ENCODE peak calls at places on chromosomes 2 and 18, in six cellular contexts. T is A673, F is glutamatergic neuron, H is gastrocnemius medialis, C is activated B cell treated with CpG ODN at 0.5 μM for 24 hours, Y is H1. I is an unnamed sample.

GRCh38 chr2:204691911-204692510 is 146.7 kb downstream of the PARD3B start:
- DNase-seq in F (no peak), T (peak), H (peak), C (no peak), Y (no peak), I (no peak)

GRCh38 chr2:78750219-78750618 is 275.3 kb upstream of the REG3G start:
- DNase-seq in F (no peak), H (no peak), T (no peak), C (no peak), Y (no peak), I (no peak)

GRCh38 chr2:109304731-109305470 is 175.9 kb downstream of the SH3RF3 start:
- DNase-seq in F (no peak), T (no peak), Y (no peak), H (no peak), C (no peak), I (no peak)

GRCh38 chr18:57864615-57865121 is 61.6 kb upstream of the ATP8B1 start:
- DNase-seq in F (no peak), C (no peak), H (no peak), T (no peak), Y (no peak), I (no peak)

GRCh38 chr2:33378551-33379220 is 97.8 kb upstream of the RASGRP3 start:
- DNase-seq in F (no peak), T (peak), Y (no peak), C (no peak), H (no peak), I (no peak)

GRCh38 chr18:3513481-3513880 is 63.5 kb downstream of the TGIF1 start:
- DNase-seq in Y (no peak), T (no peak), C (no peak), F (no peak), H (no peak), I (no peak)

GRCh38 chr2:70897977-70898226 is 37.8 kb upstream of the ATP6V1B1 start:
- DNase-seq in T (no peak), Y (no peak), C (no peak), H (no peak), F (no peak), I (no peak)

GRCh38 chr2:230721712-230722111 is 9.1 kb downstream of the CAB39 start:
- DNase-seq in H (no peak), Y (no peak), T (no peak), C (no peak), F (no peak), I (no peak)

GRCh38 chr2:175806570-175806969 is 195.5 kb downstream of the LNPK start:
- DNase-seq in T (no peak), Y (no peak), C (no peak), F (no peak), H (no peak), I (no peak)

GRCh38 chr2:233799716-233800115 is 21.6 kb downstream of the MROH2A start:
- DNase-seq in C (no peak), F (no peak), H (no peak), T (no peak), Y (no peak), I (no peak)

GRCh38 chr18:69538849-69539248 is 138.2 kb downstream of the DOK6 start:
- DNase-seq in F (no peak), Y (no peak), C (no peak), H (no peak), T (no peak), I (no peak)

GRCh38 chr2:175941699-175942098 is 60.4 kb downstream of the LNPK start:
- DNase-seq in C (no peak), H (no peak), T (no peak), Y (no peak), F (no peak), I (no peak)

GRCh38 chr2:237702439-237703397 is 75.3 kb downstream of the LRRFIP1 start:
- DNase-seq in Y (no peak), C (no peak), H (no peak), F (no peak), T (peak), I (no peak)

GRCh38 chr2:3738454-3738853 is 35.1 kb downstream of the DCDC2C start:
- DNase-seq in T (peak), Y (no peak), C (no peak), F (peak), H (no peak), I (no peak)
- TF ChIP-seq CTCF in T (peak), Y (peak), C (no peak), F (no peak), H (no peak), I (no peak)

GRCh38 chr2:234818937-234819336 is 132.9 kb upstream of the SH3BP4 start:
- DNase-seq in C (no peak), Y (no peak), F (no peak), H (no peak), T (no peak), I (no peak)
- TF ChIP-seq CTCF in C (no peak), Y (peak), F (no peak), H (no peak), T (peak), I (no peak)

DNA sequence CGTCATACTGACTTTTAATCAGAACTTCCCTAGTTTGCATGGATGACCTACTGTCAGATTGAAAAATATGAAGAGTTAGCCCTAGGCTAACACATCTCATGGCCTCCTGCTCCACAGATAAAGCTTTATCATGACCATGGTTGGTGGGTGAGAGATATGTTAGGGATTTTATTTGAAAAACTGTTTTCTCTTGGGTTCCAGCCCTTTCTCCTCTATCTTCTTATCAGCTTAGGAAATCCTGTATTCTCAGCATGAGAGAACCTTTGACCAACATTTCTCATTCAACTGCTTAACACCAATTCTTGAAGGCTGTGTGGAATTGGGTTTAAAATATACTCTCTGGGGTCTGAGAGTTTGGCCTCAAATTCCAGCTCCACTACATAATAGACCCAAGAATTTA is 1407.0 kb upstream of the CELF4 start:
- DNase-seq in F (no peak), H (no peak), C (no peak), T (no peak), Y (no peak), I (no peak)
- TF ChIP-seq CTCF in F (no peak), H (no peak), C (no peak), T (no peak), Y (no peak), I (no peak)

DNA sequence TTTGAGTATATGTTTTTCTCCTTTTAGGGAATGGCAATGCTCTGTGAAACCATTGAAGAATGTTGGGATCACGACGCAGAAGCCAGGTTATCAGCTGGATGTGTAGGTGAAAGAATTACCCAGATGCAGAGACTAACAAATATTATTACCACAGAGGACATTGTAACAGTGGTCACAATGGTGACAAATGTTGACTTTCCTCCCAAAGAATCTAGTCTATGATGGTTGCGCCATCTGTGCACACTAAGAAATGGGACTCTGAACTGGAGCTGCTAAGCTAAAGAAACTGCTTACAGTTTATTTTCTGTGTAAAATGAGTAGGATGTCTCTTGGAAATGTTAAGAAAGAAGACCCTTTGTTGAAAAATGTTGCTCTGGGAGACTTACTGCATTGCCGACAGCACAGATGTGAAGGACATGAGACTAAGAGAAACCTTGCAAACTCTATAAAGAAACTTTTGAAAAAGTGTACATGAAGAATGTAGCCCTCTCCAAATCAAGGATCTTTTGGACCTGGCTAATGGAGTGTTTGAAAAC is 82.3 kb downstream of the ACVR2A start:
- DNase-seq in Y (no peak), H (no peak), C (no peak), F (no peak), T (no peak), I (no peak)
- TF ChIP-seq CTCF in Y (no peak), H (no peak), C (no peak), F (no peak), T (no peak), I (no peak)